ENCODE peak calls at places on chromosomes 6 and 20, in five cellular contexts. K is choroid plexus epithelial cell, W is fibroblast of pulmonary artery, P is foreskin fibroblast, T is uterus. E is an unnamed sample.

GRCh38 chr6:146357578-146358340 is 185.9 kb upstream of the RAB32 start:
- DNase-seq in K (peak), W (peak), P (peak), T (no peak), E (peak)

GRCh38 chr6:31851485-31851832 is 11.2 kb downstream of the NEU1 start:
- DNase-seq in K (no peak), W (no peak), P (peak), T (no peak), E (no peak)

GRCh38 chr6:26065952-26066380 is 21.3 kb upstream of the HFE start:
- DNase-seq in K (peak), W (peak), P (peak), T (peak), E (no peak)

GRCh38 chr6:10465633-10466499 is 51.0 kb upstream of the TFAP2A start:
- DNase-seq in K (peak), W (peak), P (peak), T (no peak), E (peak)

GRCh38 chr6:98946877-98947410 is 802 bp downstream of the FBXL4 start:
- DNase-seq in K (peak), W (peak), P (peak), T (peak), E (no peak)

GRCh38 chr6:36721369-36722140 is 23.9 kb downstream of the RAB44 start:
- DNase-seq in K (no peak), W (no peak), P (no peak), T (no peak), E (no peak)

GRCh38 chr6:129929433-129929832 is 68.3 kb upstream of the TMEM244 start:
- DNase-seq in K (peak), W (peak), P (peak), T (no peak), E (peak)

GRCh38 chr20:41035207-41035606 is 6.6 kb downstream of the TOP1 start:
- DNase-seq in K (no peak), W (no peak), P (no peak), T (no peak), E (no peak)

GRCh38 chr6:110874880-110875547 is 429 bp downstream of the AMD1 start:
- DNase-seq in K (no peak), W (no peak), P (peak), T (no peak), E (no peak)

GRCh38 chr20:50029697-50030428 is 47.1 kb downstream of the SNAI1 start:
- DNase-seq in K (peak), W (peak), P (peak), T (peak), E (peak)

GRCh38 chr6:21444861-21445260 is 148.7 kb upstream of the SOX4 start:
- DNase-seq in K (no peak), W (no peak), P (no peak), T (no peak), E (no peak)

GRCh38 chr20:61679473-61679872 is 386.2 kb downstream of the TAF4 start:
- DNase-seq in K (no peak), W (no peak), P (no peak), T (no peak), E (no peak)

GRCh38 chr20:61678437-61678836 is 387.2 kb downstream of the TAF4 start:
- DNase-seq in K (no peak), W (no peak), P (no peak), T (no peak), E (no peak)

GRCh38 chr20:61680096-61680495 is 385.6 kb downstream of the TAF4 start:
- DNase-seq in K (no peak), W (no peak), P (no peak), T (no peak), E (no peak)

GRCh38 chr20:61674688-61675087 is 391.0 kb downstream of the TAF4 start:
- DNase-seq in K (no peak), W (no peak), P (no peak), T (no peak), E (no peak)

GRCh38 chr20:61677928-61678327 is 387.8 kb downstream of the TAF4 start:
- DNase-seq in K (no peak), W (no peak), P (no peak), T (no peak), E (no peak)
- TF ChIP-seq CTCF in K (no peak), W (no peak), P (no peak), T (no peak), E (no peak)

GRCh38 chr6:121319603-121320002 is 14.7 kb downstream of the TBC1D32 start:
- DNase-seq in K (no peak), W (no peak), P (no peak), T (no peak), E (no peak)
- H3K4me3 ChIP-seq in K (no peak), W (no peak), P (no peak), T (no peak), E (no peak)

GRCh38 chr20:45484676-45485075 is 15.1 kb downstream of the WFDC2 start:
- DNase-seq in K (no peak), W (no peak), P (no peak), T (no peak), E (no peak)

GRCh38 chr20:45489083-45489531 is 19.6 kb downstream of the WFDC2 start:
- DNase-seq in K (no peak), W (no peak), P (peak), T (no peak), E (no peak)

GRCh38 chr20:45485388-45485787 is 15.8 kb downstream of the WFDC2 start:
- DNase-seq in K (no peak), W (no peak), P (no peak), T (no peak), E (no peak)

GRCh38 chr20:45487231-45487635 is 17.7 kb downstream of the WFDC2 start:
- DNase-seq in K (no peak), W (no peak), P (no peak), T (no peak), E (no peak)
- TF ChIP-seq CTCF in K (peak), W (no peak), P (no peak), T (no peak), E (no peak)

GRCh38 chr6:82371799-82372508 is 8.3 kb downstream of the TPBG start:
- DNase-seq in K (peak), W (peak), P (peak), T (no peak), E (no peak)
- H3K4me3 ChIP-seq in K (no peak), W (no peak), P (no peak), T (no peak), E (no peak)

GRCh38 chr6:17001188-17001587 is 100.7 kb upstream of the STMND1 start:
- DNase-seq in K (no peak), W (no peak), P (peak), T (no peak), E (no peak)
- TF ChIP-seq CTCF in K (peak), W (no peak), P (peak), T (no peak), E (peak)

E was measured in astrocyte of the cerebellum.